ENCODE peak calls at places on chromosomes 4 and X, in four cellular contexts. U, N, W and Y are unnamed samples.

GRCh38 chr4:45078201-45078600 is 351.8 kb upstream of the GNPDA2 start:
- DNase-seq in W (no peak), U (no peak), N (no peak), Y (no peak)

GRCh38 chrX:111728096-111728495 is 47.1 kb downstream of the ALG13 start:
- DNase-seq in W (no peak), U (no peak), N (no peak), Y (no peak)

GRCh38 chrX:67570839-67571238 is 27.0 kb downstream of the AR start:
- DNase-seq in N (no peak), W (no peak), U (no peak), Y (no peak)

GRCh38 chr4:93870876-93871458 is 42.4 kb downstream of the ATOH1 start:
- DNase-seq in U (no peak), W (no peak), N (no peak), Y (no peak)

GRCh38 chr4:1207603-1208265 is 35.4 kb upstream of the SPON2 start:
- DNase-seq in N (no peak), W (peak; percentile 31), U (no peak), Y (no peak)

GRCh38 chr4:27763830-27764525 is 903.3 kb downstream of the STIM2 start:
- DNase-seq in N (no peak), U (no peak), W (no peak), Y (no peak)

GRCh38 chrX:133868687-133869086 is 116.7 kb downstream of the GPC3 start:
- DNase-seq in N (no peak), W (no peak), U (no peak), Y (no peak)

GRCh38 chr4:85748654-85749053 is 273.7 kb downstream of the ARHGAP24 start:
- DNase-seq in W (no peak), U (peak; percentile 37), N (no peak), Y (no peak)

GRCh38 chr4:86508436-86508835 is 85.7 kb upstream of the PTPN13 start:
- DNase-seq in U (no peak), W (no peak), N (no peak), Y (no peak)

GRCh38 chr4:90293320-90293719 is 166.1 kb downstream of the CCSER1 start:
- DNase-seq in W (no peak), U (peak; percentile 7), N (no peak), Y (no peak)

GRCh38 chrX:14228611-14229010 is 198.9 kb upstream of the GEMIN8 start:
- DNase-seq in N (no peak), U (no peak), W (no peak), Y (no peak)

GRCh38 chrX:134416106-134416505 is 43.9 kb upstream of the HPRT1 start:
- DNase-seq in N (no peak), W (no peak), U (no peak), Y (no peak)

GRCh38 chr4:93832097-93832496 is 3.5 kb downstream of the ATOH1 start:
- DNase-seq in N (no peak), W (no peak), U (peak; percentile 10), Y (no peak)

GRCh38 chr4:4541040-4541631 is 712 bp downstream of the STX18 start:
- DNase-seq in W (peak; percentile 23), N (peak; percentile 8), U (peak; percentile 35), Y (peak; percentile 15)

GRCh38 chrX:45295587-45295986 is 94.9 kb upstream of the DIPK2B start:
- DNase-seq in N (no peak), W (no peak), U (peak; percentile 45), Y (no peak)

GRCh38 chrX:71573591-71573990 is 4.6 kb upstream of the GCNA start:
- DNase-seq in U (no peak), N (no peak), W (no peak), Y (no peak)

GRCh38 chrX:13029341-13029740 is 15.1 kb downstream of the FAM9C start:
- DNase-seq in N (peak; percentile 71), W (peak; percentile 40), U (no peak), Y (no peak)

GRCh38 chr4:81472249-81473085 is 760 bp upstream of the RASGEF1B start:
- DNase-seq in U (peak; percentile 55), W (peak; percentile 43), N (peak; percentile 27), Y (peak; percentile 29)

GRCh38 chr4:107453231-107453630 is 266.8 kb downstream of the PAPSS1 start:
- DNase-seq in N (no peak), W (no peak), U (no peak), Y (no peak)

GRCh38 chr4:41719417-41719816 is 29.1 kb downstream of the PHOX2B start:
- DNase-seq in W (no peak), N (no peak), U (no peak), Y (no peak)

GRCh38 chr4:166091914-166092510 is 219.0 kb downstream of the TLL1 start:
- DNase-seq in N (no peak), W (no peak), U (peak; percentile 58), Y (no peak)

GRCh38 chr4:113979157-113979972 is at the start of gene ARSJ:
- DNase-seq in N (peak; percentile 34), W (peak; percentile 46), U (peak; percentile 73), Y (peak; percentile 65)

GRCh38 chr4:147096667-147097604 is 151.3 kb upstream of the TTC29 start:
- DNase-seq in W (no peak), N (no peak), U (peak; percentile 60), Y (no peak)

GRCh38 chr4:139669859-139670258 is 4.2 kb downstream of the MGST2 start:
- DNase-seq in W (no peak), U (no peak), N (no peak), Y (no peak)

GRCh38 chrX:135931644-135932487 is 38.4 kb downstream of the SAGE1 start:
- DNase-seq in U (peak; percentile 59), N (peak; percentile 15), W (peak; percentile 22), Y (peak; percentile 54)

GRCh38 chr4:24989327-24989726 is 41.4 kb downstream of the LGI2 start:
- DNase-seq in W (no peak), N (no peak), U (no peak), Y (no peak)

GRCh38 chr4:158786155-158786581 is 17.3 kb downstream of the FNIP2 start:
- DNase-seq in N (no peak), U (no peak), W (no peak), Y (no peak)

GRCh38 chr4:74930166-74930565 is 2.8 kb upstream of the PARM1 start:
- DNase-seq in W (no peak), U (no peak), N (no peak), Y (no peak)

GRCh38 chr4:112063260-112063659 is 82.0 kb upstream of the FAM241A start:
- DNase-seq in N (no peak), U (no peak), W (no peak), Y (no peak)

DNA sequence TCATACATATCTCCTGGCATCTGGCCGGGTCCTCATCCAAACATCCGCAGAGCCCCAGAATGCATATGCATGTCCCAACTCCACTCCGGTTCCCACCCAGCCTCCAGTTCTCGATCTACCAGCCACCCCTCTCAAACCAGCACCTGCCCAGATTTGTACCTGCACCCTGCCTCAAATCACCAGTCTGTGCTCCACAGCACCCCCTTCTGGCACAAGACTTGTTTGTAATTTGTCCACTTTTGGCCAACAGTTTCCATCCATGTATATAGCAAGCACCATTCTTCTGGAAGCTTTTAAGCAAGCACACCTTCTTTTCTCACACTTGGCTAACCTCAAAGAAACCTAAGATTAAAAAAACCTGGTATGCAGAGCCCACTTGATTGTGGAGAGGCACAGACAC is 644.1 kb downstream of the MID1IP1 start:
- DNase-seq in U (peak; percentile 33), W (no peak), N (no peak), Y (peak; percentile 19)
- TF ChIP-seq CTCF in U (peak; percentile 31), W (no peak), N (peak; percentile 48), Y (no peak)

GRCh38 chr4:131052646-131053045 is 1956.7 kb downstream of the C4orf33 start:
- DNase-seq in N (no peak), U (peak; percentile 20), W (no peak), Y (no peak)

GRCh38 chr4:131054489-131055019 is 1958.6 kb downstream of the C4orf33 start:
- DNase-seq in N (no peak), U (no peak), W (no peak), Y (no peak)
- TF ChIP-seq CTCF in N (no peak), U (no peak), W (no peak), Y (no peak)

GRCh38 chrX:149871940-149872339 is 9.0 kb upstream of the MAGEA8 start:
- DNase-seq in N (peak; percentile 3), W (no peak), U (peak; percentile 10), Y (peak; percentile 55)
- TF ChIP-seq CTCF in N (peak; percentile 29), W (no peak), U (peak; percentile 34), Y (peak; percentile 51)

DNA sequence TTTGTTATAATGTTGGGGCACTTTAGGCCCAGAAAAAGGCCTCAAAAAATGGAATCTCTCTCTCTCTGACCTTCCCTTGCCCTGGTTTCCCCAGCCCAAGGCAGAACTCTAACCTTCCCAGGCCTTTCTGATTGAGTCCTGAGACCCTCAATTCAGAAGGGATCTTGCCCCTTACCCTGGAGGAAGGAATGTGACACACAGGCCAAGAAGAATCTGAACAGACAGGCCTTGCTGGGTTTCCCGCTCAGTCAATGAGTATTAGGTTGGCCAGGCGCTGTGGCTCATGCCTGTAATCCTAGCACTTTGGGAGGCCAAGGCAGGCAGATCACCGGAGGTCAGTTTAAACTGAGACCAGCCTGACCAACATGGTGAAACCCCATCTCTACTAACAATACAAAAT is 27.6 kb downstream of the ELOVL6 start:
- DNase-seq in N (no peak), W (no peak), U (no peak), Y (no peak)
- TF ChIP-seq CTCF in N (no peak), W (no peak), U (peak; percentile 12), Y (no peak)

GRCh38 chrX:74537011-74537390 is 77.4 kb downstream of the RLIM start:
- DNase-seq in N (peak; percentile 34), U (no peak), W (peak; percentile 20), Y (peak; percentile 5)
- TF ChIP-seq CTCF in N (no peak), U (no peak), W (no peak), Y (no peak)

DNA sequence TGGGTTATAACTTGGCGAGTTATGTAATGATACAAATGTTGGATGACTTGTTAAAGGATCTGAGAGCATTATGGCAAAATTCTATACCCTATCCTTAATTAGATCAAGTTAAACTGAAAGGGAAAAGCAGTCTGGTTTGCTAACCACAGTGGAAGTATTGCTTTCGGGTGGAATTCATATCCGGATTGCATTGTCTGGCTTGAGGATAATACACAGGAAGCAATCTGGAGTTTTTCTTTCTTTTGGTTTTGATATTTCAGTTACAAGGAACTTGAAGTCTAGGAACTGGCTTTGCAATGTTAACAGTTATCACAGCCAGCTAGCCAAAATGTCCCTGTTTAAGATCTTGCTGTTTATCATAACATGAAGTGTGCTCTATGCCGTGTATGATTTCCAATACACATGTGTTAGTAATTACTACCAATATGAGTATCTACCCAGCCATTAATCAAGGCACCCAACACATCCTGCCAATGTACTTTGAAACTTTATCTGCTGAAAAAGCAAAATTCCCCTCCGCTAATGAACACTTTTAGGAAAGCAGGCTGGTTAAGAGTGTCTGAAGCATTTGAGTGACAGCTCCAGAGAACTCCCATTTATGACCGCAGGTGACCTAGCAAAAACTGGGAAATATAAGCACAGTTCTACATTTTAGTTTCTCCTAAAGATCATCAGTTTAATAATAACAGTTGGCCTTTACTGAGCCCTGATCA is 146.4 kb downstream of the PALLD start:
- DNase-seq in W (no peak), U (no peak), N (no peak), Y (no peak)
- TF ChIP-seq CTCF in W (no peak), U (no peak), N (no peak), Y (no peak)